ENCODE peak calls at places on chromosome 7, in seven cellular contexts. D is astrocyte of the spinal cord, U is dorsolateral prefrontal cortex, M is cardiac muscle cell, W is brain microvascular endothelial cell, B is left lung, X is heart left ventricle. E is an unnamed sample.

GRCh38 chr7:107777702-107778101 is 25.3 kb downstream of the SLC26A3 start:
- DNase-seq in D (no peak), X (no peak), W (no peak), U (no peak), B (no peak), M (no peak), E (no peak)

GRCh38 chr7:110803602-110804143 is 287.3 kb upstream of the LRRN3 start:
- DNase-seq in U (no peak), X (no peak), D (no peak), M (no peak), B (no peak), W (no peak), E (no peak)

GRCh38 chr7:141617280-141617679 is 66.1 kb downstream of the AGK start:
- DNase-seq in X (no peak), U (no peak), B (no peak), M (no peak), W (no peak), D (no peak), E (no peak)

GRCh38 chr7:121099572-121099971 is 111.1 kb downstream of the CPED1 start:
- DNase-seq in W (no peak), B (no peak), U (no peak), M (no peak), X (no peak), D (no peak), E (no peak)

GRCh38 chr7:141355057-141355456 is 196.2 kb upstream of the AGK start:
- DNase-seq in X (no peak), B (no peak), M (no peak), D (peak), U (no peak), W (peak), E (no peak)

GRCh38 chr7:5380350-5381210 is 43.1 kb downstream of the TNRC18 start:
- DNase-seq in X (no peak), W (no peak), M (no peak), B (no peak), D (no peak), U (no peak), E (no peak)

GRCh38 chr7:101935521-101936141 is 118.2 kb downstream of the CUX1 start:
- DNase-seq in D (no peak), U (no peak), M (no peak), W (no peak), X (peak), B (no peak), E (no peak)

GRCh38 chr7:51430480-51431086 is 114.0 kb upstream of the COBL start:
- DNase-seq in X (no peak), M (peak), B (no peak), D (peak), W (peak), U (no peak), E (peak)

GRCh38 chr7:155685070-155685790 is 40.8 kb downstream of the RBM33 start:
- DNase-seq in U (no peak), D (no peak), X (no peak), M (no peak), B (no peak), W (no peak), E (no peak)

GRCh38 chr7:155803418-155804376 is 8.6 kb downstream of the SHH start:
- DNase-seq in X (peak), U (no peak), B (peak), D (no peak), M (no peak), W (no peak), E (peak)

GRCh38 chr7:101518348-101518747 is 110.7 kb downstream of the MYL10 start:
- DNase-seq in W (no peak), X (no peak), U (no peak), D (peak), B (no peak), M (no peak), E (peak)

GRCh38 chr7:107809179-107809578 is 6.2 kb upstream of the SLC26A3 start:
- DNase-seq in X (no peak), D (no peak), U (no peak), W (no peak), M (no peak), B (no peak), E (no peak)

GRCh38 chr7:125173571-125173970 is 243.9 kb upstream of the POT1 start:
- DNase-seq in X (no peak), D (peak), U (no peak), M (no peak), B (no peak), W (no peak), E (no peak)

DNA sequence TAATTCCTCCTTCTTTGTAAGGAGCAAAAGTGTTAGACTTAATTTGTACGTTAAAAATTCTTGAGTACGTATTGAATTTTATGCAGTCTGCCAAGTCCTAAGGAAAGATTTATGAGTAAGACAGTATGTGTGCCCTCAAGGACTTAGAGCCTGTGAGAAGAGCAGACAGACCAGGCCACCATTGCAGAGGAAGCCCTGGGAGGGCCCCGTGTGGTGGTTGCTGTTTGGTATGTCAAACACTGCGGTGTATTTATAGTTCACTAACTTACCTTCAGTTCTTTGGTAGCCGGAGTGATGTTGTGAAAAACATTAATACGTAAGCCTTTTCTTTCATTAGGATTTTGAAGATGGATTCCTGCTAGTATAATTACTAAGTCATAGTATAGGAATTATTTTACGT is 82.9 kb downstream of the GALNT11 start:
- DNase-seq in D (no peak), X (no peak), U (no peak), W (no peak), B (no peak), M (peak), E (no peak)
- TF ChIP-seq CTCF in D (no peak), X (no peak), U (no peak), W (no peak), B (no peak), M (no peak), E (no peak)

GRCh38 chr7:256981-257646 is 32.9 kb upstream of the FOXL3 start:
- DNase-seq in X (peak), M (no peak), U (no peak), W (no peak), B (no peak), D (no peak), E (no peak)

GRCh38 chr7:255721-256361 is 34.1 kb upstream of the FOXL3 start:
- DNase-seq in X (peak), U (no peak), M (no peak), D (no peak), B (no peak), W (no peak), E (no peak)

GRCh38 chr7:255038-255435 is 34.9 kb upstream of the FOXL3 start:
- DNase-seq in B (no peak), W (no peak), U (no peak), M (no peak), D (no peak), X (peak), E (no peak)

GRCh38 chr7:257647-257992 is 32.4 kb upstream of the FOXL3 start:
- DNase-seq in X (peak), B (no peak), W (no peak), U (no peak), D (no peak), M (no peak), E (no peak)

GRCh38 chr7:256461-256940 is 33.5 kb upstream of the FOXL3 start:
- DNase-seq in X (peak), D (no peak), M (no peak), B (no peak), W (no peak), U (no peak), E (no peak)
- TF ChIP-seq CTCF in X (no peak), D (no peak), M (no peak), B (no peak), W (no peak), U (no peak), E (no peak)

GRCh38 chr7:13181221-13181620 is 493.8 kb downstream of the ARL4A start:
- DNase-seq in X (no peak), M (no peak), D (no peak), W (no peak), B (no peak), U (no peak), E (peak)

GRCh38 chr7:13179775-13180448 is 492.5 kb downstream of the ARL4A start:
- DNase-seq in W (no peak), X (no peak), M (no peak), D (no peak), U (no peak), B (no peak), E (no peak)

DNA sequence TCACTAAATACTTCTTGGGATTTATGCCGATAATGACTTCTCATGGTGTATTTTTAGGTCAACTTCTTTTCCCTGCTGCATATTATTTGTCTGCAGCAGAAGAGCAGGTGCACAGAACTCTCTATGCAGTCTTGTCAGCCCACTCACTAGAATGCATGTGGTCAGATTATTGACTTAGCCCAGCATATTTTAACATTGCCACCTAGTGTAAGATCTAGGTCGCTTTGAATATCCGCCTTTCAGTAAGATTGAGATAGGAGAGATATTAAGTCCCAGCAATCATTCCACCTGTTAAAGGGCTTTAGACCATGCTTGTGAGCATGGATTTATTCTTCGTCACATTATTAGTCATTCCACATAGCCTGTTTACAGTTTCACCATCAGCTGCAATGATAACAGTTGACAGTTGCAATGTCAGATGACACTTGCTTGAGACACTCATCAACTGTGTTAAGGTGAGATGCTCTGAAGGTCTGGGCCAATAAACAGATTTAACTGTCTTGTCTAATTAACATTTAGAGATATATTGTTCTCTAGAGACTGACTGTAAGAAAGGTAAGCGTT is 491.7 kb downstream of the ARL4A start:
- DNase-seq in D (peak), M (peak), X (no peak), W (no peak), U (no peak), B (no peak), E (no peak)
- TF ChIP-seq CTCF in D (peak), M (no peak), X (no peak), W (peak), U (no peak), B (no peak), E (no peak)

GRCh38 chr7:26863504-26864308 is 684 bp downstream of the SKAP2 start:
- DNase-seq in M (no peak), W (peak), B (no peak), U (no peak), D (peak), X (no peak), E (no peak)

GRCh38 chr7:26865094-26865388 is 651 bp upstream of the SKAP2 start:
- DNase-seq in W (no peak), U (peak), M (no peak), B (no peak), X (peak), D (no peak), E (peak)

GRCh38 chr7:26861050-26861449 is 3.3 kb downstream of the SKAP2 start:
- DNase-seq in B (no peak), U (no peak), M (no peak), X (no peak), D (no peak), W (no peak), E (no peak)

GRCh38 chr7:26862806-26863205 is 1.6 kb downstream of the SKAP2 start:
- DNase-seq in U (no peak), M (no peak), D (no peak), X (no peak), W (no peak), B (no peak), E (no peak)

DNA sequence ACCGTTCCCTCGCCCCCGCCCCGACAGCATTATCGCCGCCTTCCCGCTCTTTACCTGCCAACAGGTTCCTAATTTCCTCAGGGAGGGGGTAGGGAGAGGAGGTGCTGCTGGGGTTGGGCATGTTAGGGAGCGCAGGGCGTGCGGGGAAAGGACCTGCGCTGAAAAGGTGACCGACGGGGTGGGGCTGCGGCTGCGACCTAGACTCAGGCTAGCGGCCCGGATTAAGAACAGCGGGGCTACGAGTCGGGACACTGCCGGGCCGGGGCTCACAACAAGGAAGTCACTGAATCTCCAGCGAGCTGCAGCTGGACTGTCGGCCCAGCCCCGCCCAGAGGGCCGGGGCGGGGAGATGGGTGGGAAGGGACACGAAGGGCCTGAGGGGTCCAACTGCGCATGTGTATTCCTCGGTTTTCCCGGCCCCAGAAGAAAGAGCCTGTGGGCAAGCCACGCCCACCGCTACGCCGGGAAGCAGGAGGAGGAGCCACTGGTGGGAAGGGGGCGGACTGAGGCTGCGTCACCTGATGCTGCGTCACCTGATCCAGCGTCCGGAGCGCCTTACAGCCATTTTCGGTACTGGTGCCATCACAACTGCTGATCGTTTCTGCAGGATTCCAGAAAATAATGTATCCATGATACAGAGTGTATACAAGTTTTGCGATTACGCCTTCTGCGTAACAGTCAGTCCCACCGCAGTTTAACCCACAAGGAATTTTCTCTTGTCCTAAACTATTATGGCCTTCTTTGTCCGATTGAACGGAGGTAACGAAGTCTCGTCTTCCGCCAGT is at the start of gene SKAP2:
- DNase-seq in M (peak), U (peak), D (peak), W (peak), X (peak), B (peak), E (peak)
- TF ChIP-seq CTCF in M (no peak), U (no peak), D (no peak), W (no peak), X (no peak), B (no peak), E (no peak)

GRCh38 chr7:26278769-26279168 is 12.9 kb upstream of the SNX10 start:
- DNase-seq in D (no peak), M (no peak), X (no peak), U (no peak), B (no peak), W (no peak), E (no peak)
- TF ChIP-seq CTCF in D (peak), M (peak), X (no peak), U (no peak), B (peak), W (peak), E (no peak)

GRCh38 chr7:23530355-23530754 is 1.4 kb downstream of the TRA2A start:
- DNase-seq in W (peak), U (no peak), X (no peak), M (no peak), B (no peak), D (peak), E (no peak)
- TF ChIP-seq CTCF in W (peak), U (peak), X (no peak), M (peak), B (no peak), D (peak), E (no peak)

GRCh38 chr7:80630611-80631010 is 7.8 kb upstream of the CD36 start:
- DNase-seq in U (no peak), X (no peak), B (no peak), D (peak), W (no peak), M (no peak), E (no peak)
- TF ChIP-seq CTCF in U (no peak), X (no peak), B (no peak), D (no peak), W (no peak), M (no peak), E (no peak)

GRCh38 chr7:74051629-74052410 is 23.8 kb downstream of the ELN start:
- DNase-seq in U (no peak), X (peak), B (no peak), W (no peak), M (peak), D (no peak), E (peak)
- TF ChIP-seq CTCF in U (no peak), X (no peak), B (peak), W (peak), M (peak), D (peak), E (peak)

DNA sequence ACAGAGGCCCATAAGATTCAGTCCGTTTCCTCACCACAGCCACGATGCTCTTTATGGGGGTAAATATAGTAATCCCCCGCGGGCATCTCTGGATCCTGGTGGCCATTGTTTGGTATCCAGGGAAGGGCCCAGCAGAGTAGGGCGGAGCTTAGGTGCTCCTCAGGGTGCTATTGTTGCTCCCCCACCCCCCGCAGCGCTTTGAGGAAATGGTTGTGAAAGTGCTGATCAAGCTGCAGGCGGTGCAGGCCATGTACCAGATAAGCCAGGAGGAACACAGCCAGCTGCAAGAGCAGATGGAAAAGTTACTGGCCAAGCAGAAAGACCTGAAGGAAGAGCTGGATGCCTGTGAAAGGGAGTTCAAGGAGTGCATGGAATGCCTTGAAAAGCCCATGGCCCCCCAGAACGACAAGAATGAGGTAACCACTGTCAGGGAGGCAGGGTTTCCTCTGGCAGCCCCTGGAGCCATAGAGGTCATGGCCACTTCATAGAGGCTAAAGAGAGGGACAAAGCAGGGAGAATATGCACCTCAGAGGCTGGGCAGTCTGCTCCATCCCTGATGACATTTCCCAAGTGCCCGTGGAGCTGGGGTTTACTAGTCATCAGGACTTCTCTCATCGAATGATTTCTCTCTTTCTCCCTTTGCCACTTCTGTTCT is 17.6 kb upstream of the FLNC start:
- DNase-seq in U (no peak), X (no peak), B (no peak), W (no peak), M (no peak), D (no peak), E (no peak)
- TF ChIP-seq CTCF in U (no peak), X (no peak), B (no peak), W (no peak), M (no peak), D (no peak), E (no peak)

E was measured in nephron progenitor cell.